ENCODE peak calls at places on chromosomes 5 and 9, in six cellular contexts. H, O, L, M, I and S are unnamed samples.

GRCh38 chr9:98226968-98227367 is 28.5 kb downstream of the TBC1D2 start:
- DNase-seq in M (no peak), H (no peak), L (no peak), I (no peak), O (no peak), S (no peak)

GRCh38 chr9:26725573-26725972 is 167.0 kb downstream of the CAAP1 start:
- DNase-seq in M (no peak), H (no peak), I (peak), O (no peak), L (no peak), S (no peak)

GRCh38 chr5:171316258-171317121 is 7.4 kb downstream of the TLX3 start:
- DNase-seq in O (no peak), H (no peak), M (no peak), I (no peak), L (no peak), S (no peak)

GRCh38 chr5:79771387-79771786 is 81.8 kb downstream of the CMYA5 start:
- DNase-seq in M (no peak), O (no peak), L (no peak), I (peak), H (no peak), S (no peak)

GRCh38 chr9:126128494-126129142 is 198.0 kb upstream of the MVB12B start:
- DNase-seq in L (no peak), M (no peak), O (peak), H (no peak), I (no peak), S (no peak)

GRCh38 chr5:155629597-155629996 is 616.0 kb downstream of the KIF4B start:
- DNase-seq in M (no peak), H (no peak), O (no peak), I (no peak), L (no peak), S (no peak)

GRCh38 chr5:74243634-74244033 is 396.9 kb downstream of the ENC1 start:
- DNase-seq in I (no peak), H (no peak), M (no peak), O (no peak), L (no peak), S (no peak)

GRCh38 chr9:94819161-94819677 is 92.7 kb downstream of the AOPEP start:
- DNase-seq in M (no peak), L (peak), O (peak), H (no peak), I (no peak), S (peak)

GRCh38 chr5:152542741-152543140 is 137.7 kb upstream of the NMUR2 start:
- DNase-seq in I (no peak), H (no peak), O (no peak), L (peak), M (no peak), S (no peak)

GRCh38 chr5:35781181-35781580 is 75.5 kb upstream of the IL7R start:
- DNase-seq in M (no peak), H (no peak), I (no peak), O (no peak), L (no peak), S (no peak)

GRCh38 chr9:108416321-108416720 is 439.5 kb downstream of the ACTL7B start:
- DNase-seq in O (no peak), H (no peak), M (no peak), I (no peak), L (no peak), S (no peak)

GRCh38 chr9:133252301-133252776 is 22.7 kb downstream of the ABO start:
- DNase-seq in L (peak), I (no peak), O (peak), H (no peak), M (no peak), S (no peak)

GRCh38 chr9:98010450-98010849 is 27.3 kb downstream of the ANP32B start:
- DNase-seq in M (no peak), L (no peak), I (no peak), O (no peak), H (no peak), S (no peak)

GRCh38 chr5:10701567-10702039 is 59.4 kb downstream of the DAP start:
- DNase-seq in M (no peak), I (no peak), H (no peak), L (no peak), O (peak), S (peak)

GRCh38 chr9:68418259-68418845 is 61.9 kb downstream of the PGM5 start:
- DNase-seq in L (peak), O (no peak), H (no peak), M (no peak), I (no peak), S (no peak)

GRCh38 chr5:168282120-168282519 is 9.3 kb upstream of the WWC1 start:
- DNase-seq in H (no peak), O (no peak), L (no peak), M (peak), I (peak), S (no peak)

GRCh38 chr9:95757026-95757425 is 118.5 kb upstream of the ERCC6L2 start:
- DNase-seq in I (peak), O (no peak), M (no peak), L (no peak), H (no peak), S (peak)

GRCh38 chr5:17190242-17190778 is 27.1 kb upstream of the BASP1 start:
- DNase-seq in H (peak), L (no peak), I (no peak), M (no peak), O (peak), S (peak)

GRCh38 chr9:2132484-2133082 is 117.4 kb downstream of the SMARCA2 start:
- DNase-seq in I (no peak), M (no peak), O (no peak), H (no peak), L (no peak), S (no peak)

GRCh38 chr9:15909297-15909696 is 356.5 kb downstream of the CCDC171 start:
- DNase-seq in O (no peak), L (peak), M (no peak), H (peak), I (peak), S (no peak)

GRCh38 chr5:72622152-72622760 is 115.0 kb upstream of the ZNF366 start:
- DNase-seq in O (no peak), M (no peak), I (no peak), H (no peak), L (no peak), S (no peak)

GRCh38 chr9:32340401-32340800 is 44.0 kb upstream of the ACO1 start:
- DNase-seq in O (no peak), H (no peak), L (no peak), M (no peak), I (no peak), S (no peak)

GRCh38 chr9:137459147-137459600 is at the start of gene NSMF:
- DNase-seq in L (peak), I (peak), H (peak), M (peak), O (peak), S (peak)

GRCh38 chr5:155004138-155004744 is 9.3 kb upstream of the KIF4B start:
- DNase-seq in L (peak), H (no peak), O (no peak), M (no peak), I (no peak), S (no peak)

GRCh38 chr5:154397652-154398406 is 48.0 kb upstream of the SAP30L start:
- DNase-seq in M (no peak), L (peak), H (no peak), O (peak), I (no peak), S (no peak)

GRCh38 chr5:126961128-126961527 is 69.2 kb downstream of the MARCHF3 start:
- DNase-seq in L (no peak), I (no peak), O (no peak), H (no peak), M (no peak), S (no peak)

GRCh38 chr5:164422400-164422799 is 917.0 kb downstream of the MAT2B start:
- DNase-seq in L (no peak), O (no peak), M (no peak), I (peak), H (no peak), S (no peak)

GRCh38 chr5:149584106-149584505 is 2.8 kb downstream of the ARHGEF37 start:
- DNase-seq in M (no peak), H (no peak), L (no peak), O (no peak), I (no peak), S (no peak)

GRCh38 chr5:69335341-69335975 is 2.9 kb upstream of the CCDC125 start:
- DNase-seq in H (no peak), O (no peak), L (no peak), M (no peak), I (no peak), S (no peak)

GRCh38 chr9:83966209-83966582 is 13.8 kb downstream of the HNRNPK start:
- DNase-seq in L (no peak), I (no peak), H (no peak), O (peak), M (no peak), S (no peak)

GRCh38 chr9:6106576-6107339 is 91.3 kb upstream of the RANBP6 start:
- DNase-seq in O (peak), H (no peak), L (peak), I (no peak), M (no peak), S (no peak)
- H3K4me3 ChIP-seq in O (no peak), H (no peak), L (no peak), I (no peak), M (no peak), S (no peak)

DNA sequence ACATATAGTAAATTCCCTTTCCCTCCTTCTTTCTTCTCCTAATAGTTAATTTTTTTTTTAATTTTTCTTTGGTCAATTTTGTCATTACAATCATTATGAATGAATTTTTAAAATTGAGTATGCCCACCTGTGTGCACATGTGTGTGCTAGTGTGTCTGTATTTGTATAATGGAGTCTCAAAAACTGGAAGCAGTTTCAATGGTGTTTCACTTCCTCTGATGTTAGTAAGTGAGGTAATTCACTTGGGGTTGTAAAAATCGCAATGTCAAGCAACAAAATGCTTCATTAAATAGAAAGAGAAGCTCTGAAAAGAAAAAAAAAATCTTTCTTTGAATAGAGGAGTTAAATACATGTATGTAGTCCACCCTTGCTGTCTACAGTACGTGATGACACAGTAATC is 1467.6 kb upstream of the NUDT12 start:
- DNase-seq in H (no peak), M (no peak), O (no peak), I (no peak), L (no peak), S (no peak)
- H3K4me3 ChIP-seq in H (no peak), M (no peak), O (no peak), I (no peak), L (no peak), S (no peak)

GRCh38 chr9:121650220-121651013 is 1.0 kb upstream of the DAB2IP start:
- DNase-seq in M (peak), I (no peak), O (no peak), L (peak), H (no peak), S (no peak)
- H3K4me3 ChIP-seq in M (no peak), I (no peak), O (no peak), L (no peak), H (no peak), S (no peak)

GRCh38 chr5:141421489-141421855 is 621 bp downstream of the PCDHGA11 start:
- DNase-seq in M (no peak), L (no peak), O (no peak), I (no peak), H (no peak), S (no peak)
- H3K4me3 ChIP-seq in M (no peak), L (peak), O (no peak), I (peak), H (peak), S (no peak)

GRCh38 chr5:150671509-150672236 is 10.6 kb downstream of the MYOZ3 start:
- DNase-seq in H (no peak), I (no peak), L (peak), M (peak), O (no peak), S (no peak)
- H3K4me3 ChIP-seq in H (peak), I (peak), L (peak), M (no peak), O (no peak), S (peak)

DNA sequence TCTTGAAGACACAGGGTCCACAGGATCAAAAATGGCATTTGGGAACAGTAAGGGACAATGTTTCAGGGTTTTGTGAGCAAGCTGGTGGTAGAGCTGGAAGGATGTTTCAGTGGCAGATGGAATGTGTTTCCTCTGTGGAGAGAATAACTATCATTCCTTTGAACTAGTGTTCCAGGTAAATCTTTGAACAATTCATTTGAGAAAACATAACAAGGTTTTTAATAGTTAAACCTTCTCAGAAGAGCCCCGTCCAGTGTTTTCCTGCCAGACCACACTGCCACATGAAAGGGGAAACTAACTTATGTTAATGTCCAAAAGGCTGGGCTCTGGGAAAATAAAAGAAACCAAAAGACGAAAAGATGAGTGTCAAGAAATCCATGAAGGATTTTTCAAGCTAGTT is 207.0 kb upstream of the ZNF462 start:
- DNase-seq in H (no peak), I (no peak), O (no peak), L (no peak), M (no peak), S (no peak)
- H3K4me3 ChIP-seq in H (no peak), I (no peak), O (no peak), L (no peak), M (no peak), S (no peak)

GRCh38 chr5:114449836-114450515 is 88.1 kb downstream of the KCNN2 start:
- DNase-seq in I (peak), L (peak), H (peak), M (peak), O (peak), S (peak)
- H3K4me3 ChIP-seq in I (no peak), L (no peak), H (no peak), M (no peak), O (no peak), S (no peak)

GRCh38 chr5:31692561-31693221 is 53.8 kb downstream of the PDZD2 start:
- DNase-seq in M (no peak), I (no peak), H (no peak), O (no peak), L (peak), S (no peak)
- H3K4me3 ChIP-seq in M (no peak), I (no peak), H (no peak), O (no peak), L (no peak), S (no peak)

GRCh38 chr5:59760798-59761348 is 132.7 kb downstream of the PDE4D start:
- DNase-seq in H (no peak), I (peak), O (no peak), M (no peak), L (no peak), S (no peak)
- H3K4me3 ChIP-seq in H (no peak), I (no peak), O (no peak), M (no peak), L (no peak), S (no peak)